ENCODE peak calls at places on chromosome 20, in nine cellular contexts. N is A549, W is Panc1, Z is GM12878, U is K562, C is HCT116, R is GM23338, Y is HepG2, D is HL-60. E is an unnamed sample.

GRCh38 chr20:45972500-45973183 is 639 bp upstream of the ZNF335 start:
- DNase-seq in W (no peak), R (peak; percentile 96), N (no peak), C (no peak), Z (no peak), Y (no peak), D (no peak), U (no peak), E (no peak)

GRCh38 chr20:43666376-43667328 is at the start of gene MYBL2:
- DNase-seq in U (peak; percentile 91), N (peak; percentile 70), Z (no peak), Y (peak; percentile 70), C (peak; percentile 18), R (peak; percentile 84), D (peak; percentile 83), W (no peak), E (peak; percentile 94)

GRCh38 chr20:36574278-36575065 is 1.1 kb downstream of the TGIF2 start:
- DNase-seq in N (peak; percentile 46), W (no peak), Y (peak; percentile 73), R (peak; percentile 76), Z (no peak), C (no peak), D (peak; percentile 56), U (peak; percentile 76), E (peak; percentile 84)

GRCh38 chr20:3768342-3769130 is 983 bp upstream of the ADISSP start:
- DNase-seq in D (no peak), Z (no peak), R (peak; percentile 89), W (peak; percentile 58), U (peak; percentile 72), C (peak; percentile 52), Y (peak; percentile 83), N (peak; percentile 90), E (peak; percentile 91)

GRCh38 chr20:33291830-33292355 is 8.9 kb downstream of the BPIFB1 start:
- DNase-seq in W (peak; percentile 42), U (peak; percentile 83), Z (no peak), Y (peak; percentile 59), C (peak; percentile 19), D (peak; percentile 43), N (peak; percentile 40), R (peak; percentile 89), E (peak; percentile 71)

GRCh38 chr20:14673164-14673563 is 335.8 kb upstream of the FLRT3 start:
- DNase-seq in N (peak; percentile 46), C (no peak), W (no peak), D (no peak), U (no peak), Y (no peak), R (no peak), Z (no peak), E (no peak)

GRCh38 chr20:48523191-48523757 is 304.5 kb downstream of the PREX1 start:
- DNase-seq in U (no peak), Y (peak; percentile 82), C (peak; percentile 10), N (peak; percentile 52), D (peak; percentile 6), W (peak; percentile 10), R (peak; percentile 90), Z (no peak), E (peak; percentile 25)

GRCh38 chr20:47031821-47032220 is 137.2 kb downstream of the EYA2 start:
- DNase-seq in Z (no peak), U (no peak), Y (no peak), N (no peak), R (no peak), D (no peak), W (no peak), C (no peak), E (peak; percentile 48)

GRCh38 chr20:13101701-13102100 is 92.9 kb downstream of the SPTLC3 start:
- DNase-seq in Y (no peak), R (no peak), Z (no peak), U (no peak), D (no peak), W (no peak), N (no peak), C (no peak), E (no peak)

GRCh38 chr20:10984899-10985298 is 311.1 kb upstream of the JAG1 start:
- DNase-seq in R (no peak), W (no peak), N (peak; percentile 24), D (no peak), U (no peak), Y (no peak), C (no peak), Z (no peak), E (no peak)

GRCh38 chr20:29878777-29879442 is 1378.6 kb upstream of the DEFB115 start:
- DNase-seq in C (no peak), R (no peak), D (no peak), N (no peak), U (no peak), Z (no peak), Y (no peak), W (no peak), E (peak; percentile 26)

GRCh38 chr20:46206025-46206424 is 87.9 kb downstream of the CD40 start:
- DNase-seq in R (no peak), D (peak; percentile 75), C (no peak), N (no peak), U (peak; percentile 35), W (peak; percentile 25), Z (peak; percentile 12), Y (no peak), E (no peak)

GRCh38 chr20:32508775-32509119 is 76.4 kb downstream of the NOL4L start:
- DNase-seq in R (no peak), U (no peak), D (no peak), Z (no peak), W (no peak), C (no peak), Y (no peak), N (no peak), E (no peak)

GRCh38 chr20:37976862-37977261 is 56.4 kb downstream of the TTI1 start:
- DNase-seq in C (no peak), N (no peak), D (no peak), Y (no peak), U (no peak), Z (no peak), R (peak; percentile 46), W (no peak), E (no peak)
- TF ChIP-seq REST in C (no peak), N (no peak), D (no peak), Y (no peak), U (no peak), Z (no peak), R (no peak), W (no peak), E (no peak)

GRCh38 chr20:64038252-64038578 is 2.2 kb downstream of the C20orf204 start:
- DNase-seq in C (peak; percentile 13), R (peak; percentile 40), Z (no peak), Y (no peak), N (no peak), U (peak; percentile 44), D (no peak), W (no peak), E (no peak)

GRCh38 chr20:64040231-64041039 is 4.5 kb downstream of the C20orf204 start:
- DNase-seq in Y (no peak), U (no peak), N (no peak), W (no peak), C (no peak), Z (no peak), R (no peak), D (no peak), E (no peak)

GRCh38 chr20:64041040-64041780 is 5.2 kb downstream of the C20orf204 start:
- DNase-seq in C (no peak), N (no peak), R (peak; percentile 30), Z (no peak), W (no peak), Y (peak; percentile 67), D (no peak), U (no peak), E (no peak)

GRCh38 chr20:64038579-64039292 is 2.8 kb downstream of the C20orf204 start:
- DNase-seq in R (peak; percentile 88), Z (no peak), D (peak; percentile 57), U (peak; percentile 84), W (no peak), N (peak; percentile 91), Y (no peak), C (peak; percentile 48), E (peak; percentile 92)

DNA sequence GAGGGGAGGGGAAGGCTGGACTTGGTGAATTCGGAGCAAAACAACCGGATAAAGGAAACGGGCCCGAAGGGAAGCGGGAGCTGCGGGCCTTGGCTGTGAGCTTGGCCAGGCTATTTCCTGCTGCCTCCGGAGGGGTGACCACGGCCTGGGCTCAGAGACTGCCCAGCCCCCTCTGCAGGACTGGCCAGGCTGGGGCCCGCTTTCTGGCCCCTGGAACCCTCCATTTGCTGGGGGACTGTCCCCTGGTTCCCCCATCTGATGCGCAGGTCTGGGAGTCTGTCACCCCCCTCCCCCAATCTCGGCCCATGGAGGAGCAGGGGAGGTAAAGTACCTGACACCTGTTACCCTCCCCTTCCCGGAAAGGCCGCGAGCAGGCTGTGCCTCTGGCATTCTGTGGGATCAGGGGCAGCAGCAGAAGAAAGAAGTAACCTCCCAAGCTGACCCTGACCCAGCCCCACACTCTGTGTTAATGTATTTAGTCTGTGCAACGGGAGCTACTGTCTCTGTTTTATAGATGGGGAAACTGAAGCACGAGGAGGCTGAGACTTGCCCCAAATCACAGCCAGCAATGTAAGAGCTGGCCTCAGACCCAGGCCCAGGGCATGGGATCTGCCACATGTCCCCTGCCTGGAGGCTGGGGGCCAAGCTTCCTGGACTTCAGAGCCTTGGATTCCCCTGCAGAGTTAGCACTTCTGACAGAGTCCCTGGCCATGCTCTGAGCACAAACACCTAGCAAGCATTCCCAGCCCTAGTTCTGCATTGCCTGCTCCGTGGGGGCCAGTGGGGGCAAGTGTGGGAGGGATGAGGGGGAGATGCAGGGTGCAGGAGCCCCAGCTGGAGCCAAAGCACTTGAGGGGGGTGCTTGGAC is 3.5 kb downstream of the C20orf204 start:
- DNase-seq in U (peak; percentile 28), N (no peak), Y (no peak), R (peak; percentile 49), W (no peak), Z (no peak), D (no peak), C (no peak), E (no peak)
- TF ChIP-seq REST in U (no peak), N (no peak), Y (no peak), R (no peak), W (no peak), Z (no peak), D (no peak), C (no peak), E (no peak)

DNA sequence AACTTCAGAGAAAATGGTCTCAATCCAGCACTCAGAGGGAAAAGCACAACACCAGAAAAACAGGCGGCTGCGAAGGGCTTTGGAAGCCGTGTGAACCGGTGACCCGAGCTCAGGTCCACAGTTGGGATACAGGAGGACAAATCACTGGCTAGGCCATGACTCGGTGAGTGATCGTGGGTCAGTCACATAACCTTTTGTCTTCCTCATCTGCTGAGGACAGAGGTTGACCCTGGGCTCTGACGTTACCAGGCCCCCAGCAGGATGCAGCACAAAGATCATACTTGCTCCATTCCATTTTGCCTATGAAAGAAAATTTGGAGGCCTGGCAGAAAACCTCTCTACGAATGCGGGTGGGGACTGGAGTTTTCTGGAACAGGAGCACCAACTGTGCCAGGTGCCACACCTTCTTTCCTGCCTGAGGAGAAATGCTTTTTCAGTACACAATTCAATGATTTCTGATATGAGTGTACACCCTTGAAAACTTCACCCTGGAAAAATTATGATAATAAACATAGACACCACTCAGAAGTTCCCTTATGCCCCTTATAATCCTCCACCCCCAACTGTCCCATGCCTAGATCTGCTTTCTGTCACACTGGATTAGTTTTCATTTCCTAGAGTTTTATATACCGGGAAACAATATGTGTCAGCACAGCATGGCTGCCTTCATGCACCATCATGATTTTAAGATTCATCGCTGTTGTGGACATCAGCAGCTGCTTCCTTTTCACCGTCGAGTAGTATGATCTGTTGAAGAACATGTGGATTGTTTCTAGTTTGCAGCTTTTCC is 85.3 kb upstream of the RALGAPA2 start:
- DNase-seq in U (no peak), R (no peak), C (no peak), Y (no peak), D (no peak), W (no peak), N (no peak), Z (no peak), E (no peak)
- TF ChIP-seq REST in U (no peak), R (no peak), C (no peak), Y (no peak), D (no peak), W (no peak), N (no peak), Z (no peak), E (no peak)

GRCh38 chr20:58839474-58839874 is 11.2 kb downstream of the GNAS-AS1 start:
- DNase-seq in C (peak; percentile 7), W (no peak), R (peak; percentile 74), Y (peak; percentile 34), Z (no peak), D (peak; percentile 14), N (peak; percentile 70), U (peak; percentile 58), E (peak; percentile 85)
- TF ChIP-seq REST in C (no peak), W (no peak), R (no peak), Y (no peak), Z (no peak), D (no peak), N (no peak), U (no peak), E (no peak)